ENCODE peak calls at places on chromosomes 2 and 18, in seven cellular contexts. U is PC-9; A is CD4-positive, alpha-beta T cell; B is astrocyte of the cerebellum; X is foreskin fibroblast; Z is suprapubic skin; L is neural crest cell. N is an unnamed sample.

GRCh38 chr2:2244508-2244907 is 86.6 kb downstream of the MYT1L start:
- DNase-seq in B (no peak), Z (no peak), L (no peak), X (no peak), A (no peak), U (no peak), N (no peak)

GRCh38 chr2:158495175-158495574 is 38.4 kb downstream of the PKP4 start:
- DNase-seq in Z (no peak), A (no peak), B (no peak), U (no peak), X (no peak), L (no peak), N (peak)

GRCh38 chr2:155157065-155157464 is 458.6 kb downstream of the KCNJ3 start:
- DNase-seq in U (no peak), X (no peak), A (no peak), L (no peak), B (no peak), Z (no peak), N (no peak)

GRCh38 chr2:72612614-72613160 is 213.1 kb downstream of the EXOC6B start:
- DNase-seq in L (no peak), X (no peak), A (no peak), Z (no peak), B (no peak), U (no peak), N (no peak)

GRCh38 chr18:74951165-74951760 is 257.7 kb downstream of the PTGR3 start:
- DNase-seq in B (peak), U (peak), L (no peak), Z (no peak), X (peak), A (peak), N (peak)

GRCh38 chr18:56568986-56569385 is 69.4 kb downstream of the TXNL1 start:
- DNase-seq in L (no peak), Z (no peak), U (no peak), X (no peak), B (no peak), A (no peak), N (no peak)

GRCh38 chr18:76524900-76525698 is 30.1 kb upstream of the ZNF516 start:
- DNase-seq in U (peak), A (no peak), X (no peak), L (peak), B (peak), Z (peak), N (no peak)

GRCh38 chr2:148534416-148535205 is 109.9 kb upstream of the EPC2 start:
- DNase-seq in B (no peak), A (no peak), X (peak), U (no peak), L (no peak), Z (peak), N (no peak)

GRCh38 chr2:232336241-232336736 is 42.3 kb upstream of the ALPP start:
- DNase-seq in Z (peak), A (no peak), U (no peak), L (no peak), B (no peak), X (no peak), N (no peak)

GRCh38 chr2:141906673-141907072 is 224.1 kb downstream of the LRP1B start:
- DNase-seq in B (no peak), U (no peak), A (no peak), X (no peak), Z (no peak), L (no peak), N (no peak)

DNA sequence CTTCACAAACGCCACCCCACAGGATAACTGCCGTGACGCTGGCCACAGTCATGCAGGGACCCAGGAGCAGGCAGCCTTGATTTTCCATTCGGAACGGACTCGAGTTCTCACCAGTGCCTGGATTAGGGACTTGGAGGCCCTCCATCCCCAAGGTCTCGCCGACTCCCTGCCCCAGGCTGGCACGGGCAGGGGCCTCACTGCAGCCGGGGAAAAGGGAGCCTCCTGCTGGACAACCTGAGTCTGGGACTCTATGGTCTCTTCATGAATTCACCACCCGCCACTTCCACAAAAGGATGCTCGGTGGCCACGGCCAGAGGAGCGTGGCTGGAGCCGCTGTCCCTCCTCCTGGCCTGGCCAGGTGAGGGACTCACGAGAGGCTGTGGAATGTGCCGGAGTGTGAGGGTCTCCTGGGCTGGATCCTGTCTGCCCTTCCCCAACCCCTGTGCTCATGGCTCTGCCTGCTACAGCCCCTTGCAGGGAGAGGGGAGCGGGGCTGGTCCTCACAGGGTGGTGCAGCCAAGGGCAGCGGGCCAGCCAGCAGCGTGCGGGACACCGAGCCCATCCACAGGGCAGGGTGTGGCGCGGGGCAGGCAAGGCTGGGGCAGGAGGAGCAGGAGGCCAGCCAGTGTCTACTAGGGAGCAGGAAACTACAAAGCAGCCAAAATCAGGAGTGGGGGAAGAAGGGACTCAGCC is 42.3 kb downstream of the AQP12A start:
- DNase-seq in Z (no peak), L (no peak), A (peak), B (no peak), X (no peak), U (no peak), N (no peak)
- TF ChIP-seq CTCF in Z (no peak), L (peak), A (peak), B (peak), X (no peak), U (peak), N (no peak)

DNA sequence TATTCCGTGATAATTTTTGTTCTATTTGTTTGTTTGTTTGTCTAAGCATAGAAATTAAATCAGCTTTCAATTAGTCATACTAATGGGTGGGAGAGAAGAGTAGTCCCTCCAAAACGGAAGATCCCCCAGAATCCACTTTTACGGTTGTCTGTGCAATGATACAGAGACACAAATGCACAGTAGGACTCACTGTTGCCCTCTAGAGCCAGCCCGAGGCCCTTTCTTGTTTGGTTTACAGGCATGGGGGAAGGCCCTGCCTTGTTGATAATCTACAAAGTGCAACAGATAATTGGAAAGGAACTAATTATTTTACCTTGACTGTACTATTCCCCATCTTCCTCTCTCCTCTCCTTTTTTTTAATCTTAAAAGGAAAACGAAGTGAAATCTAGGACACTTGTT is 121.1 kb downstream of the ACOXL start:
- DNase-seq in X (no peak), U (peak), Z (no peak), A (peak), L (peak), B (no peak), N (no peak)
- TF ChIP-seq CTCF in X (peak), U (peak), Z (no peak), A (peak), L (peak), B (peak), N (peak)

DNA sequence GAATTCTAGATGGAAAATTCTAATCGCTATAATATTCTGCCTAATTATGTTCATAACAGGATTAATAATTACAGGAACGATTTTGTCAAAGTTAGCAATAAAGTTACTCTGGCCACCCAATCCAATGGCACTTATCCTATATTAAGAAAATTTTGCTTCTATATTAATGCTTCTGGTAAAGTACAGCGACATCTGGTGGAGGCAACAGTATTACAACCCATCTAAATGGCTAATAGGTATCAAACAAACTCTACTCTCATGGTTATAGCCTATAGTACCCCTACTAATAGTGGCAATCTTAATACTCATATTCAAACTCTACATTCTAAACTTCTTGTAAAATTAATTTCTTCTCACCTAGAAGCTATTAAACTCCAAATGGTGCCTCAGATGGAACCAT is 1084.7 kb upstream of the LRRTM1 start:
- DNase-seq in B (no peak), X (no peak), L (no peak), U (no peak), Z (no peak), A (no peak), N (no peak)
- TF ChIP-seq CTCF in B (no peak), X (no peak), L (peak), U (peak), Z (no peak), A (no peak), N (no peak)

GRCh38 chr2:8364668-8365067 is 317.2 kb upstream of the ID2 start:
- DNase-seq in A (no peak), L (no peak), Z (no peak), X (no peak), U (no peak), B (no peak), N (no peak)
- TF ChIP-seq CTCF in A (no peak), L (no peak), Z (no peak), X (no peak), U (no peak), B (no peak), N (no peak)